ENCODE peak calls at places on chromosomes 11 and 22, in nine cellular contexts. M is HCT116, G is GM23248, V is neural progenitor cell, F is GM23338, L is SK-N-SH, I is OCI-LY7, E is PC-3, C is MM.1S. B is an unnamed sample.

GRCh38 chr11:3090096-3090901 is 33.1 kb upstream of the CARS1 start:
- DNase-seq in M (no peak), G (no peak), V (no peak), F (no peak), L (peak; percentile 31), I (no peak), E (no peak), C (no peak), B (no peak)

GRCh38 chr22:46373166-46373565 is 37.7 kb downstream of the TRMU start:
- DNase-seq in M (no peak), G (no peak), V (no peak), F (no peak), L (no peak), I (no peak), E (no peak), C (no peak), B (no peak)

GRCh38 chr11:113974741-113975470 is at the start of gene HTR3A:
- DNase-seq in M (peak; percentile 69), G (no peak), V (peak; percentile 78), F (peak; percentile 80), L (peak; percentile 43), I (no peak), E (peak; percentile 52), C (no peak), B (peak; percentile 78)

GRCh38 chr11:43833657-43834073 is 47.0 kb upstream of the ALKBH3 start:
- DNase-seq in M (no peak), G (peak; percentile 20), V (no peak), F (no peak), L (peak; percentile 35), I (no peak), E (peak; percentile 15), C (no peak), B (peak; percentile 64)

GRCh38 chr11:45847908-45848316 is 637 bp downstream of the CRY2 start:
- DNase-seq in M (no peak), G (peak; percentile 82), V (peak; percentile 71), F (peak; percentile 85), L (peak; percentile 52), I (peak; percentile 69), E (peak; percentile 35), C (peak; percentile 55), B (peak; percentile 83)

GRCh38 chr11:46333129-46333947 is 13.9 kb upstream of the DGKZ start:
- DNase-seq in M (no peak), G (peak; percentile 48), V (peak; percentile 61), F (peak; percentile 73), L (peak; percentile 77), I (no peak), E (no peak), C (no peak), B (no peak)

GRCh38 chr11:46242961-46243795 is 34.3 kb upstream of the CREB3L1 start:
- DNase-seq in M (peak; percentile 91), G (peak; percentile 96), V (peak; percentile 97), F (peak; percentile 96), L (peak; percentile 98), I (peak; percentile 95), E (peak; percentile 91), C (peak; percentile 87), B (peak; percentile 96)

GRCh38 chr11:92552942-92553341 is 328.3 kb downstream of the FAT3 start:
- DNase-seq in M (no peak), G (peak; percentile 37), V (no peak), F (no peak), L (no peak), I (no peak), E (peak; percentile 42), C (peak; percentile 8), B (no peak)

GRCh38 chr11:46520971-46521745 is 72.7 kb downstream of the AMBRA1 start:
- DNase-seq in M (no peak), G (peak; percentile 56), V (no peak), F (peak; percentile 34), L (no peak), I (no peak), E (peak; percentile 65), C (no peak), B (no peak)

GRCh38 chr11:76629853-76630599 is 40.5 kb downstream of the LRRC32 start:
- DNase-seq in M (no peak), G (peak; percentile 53), V (no peak), F (peak; percentile 37), L (no peak), I (no peak), E (no peak), C (no peak), B (peak; percentile 52)

GRCh38 chr11:57248780-57249383 is 11.8 kb upstream of the APLNR start:
- DNase-seq in M (peak; percentile 27), G (peak; percentile 89), V (peak; percentile 89), F (peak; percentile 90), L (peak; percentile 82), I (peak; percentile 49), E (peak; percentile 69), C (peak; percentile 20), B (peak; percentile 85)

GRCh38 chr11:118275184-118275583 is 11.1 kb upstream of the MPZL2 start:
- DNase-seq in M (no peak), G (no peak), V (no peak), F (no peak), L (no peak), I (no peak), E (peak; percentile 94), C (no peak), B (no peak)

GRCh38 chr11:118272001-118272400 is 7.9 kb upstream of the MPZL2 start:
- DNase-seq in M (no peak), G (no peak), V (no peak), F (no peak), L (no peak), I (no peak), E (no peak), C (no peak), B (no peak)

GRCh38 chr11:118276422-118276821 is 12.3 kb upstream of the MPZL2 start:
- DNase-seq in M (no peak), G (no peak), V (no peak), F (no peak), L (no peak), I (no peak), E (no peak), C (no peak), B (no peak)

GRCh38 chr11:118277312-118277711 is 13.2 kb upstream of the MPZL2 start:
- DNase-seq in M (peak; percentile 44), G (peak; percentile 36), V (no peak), F (peak; percentile 17), L (no peak), I (peak; percentile 41), E (peak; percentile 93), C (no peak), B (no peak)

GRCh38 chr11:118274184-118274583 is 10.1 kb upstream of the MPZL2 start:
- DNase-seq in M (no peak), G (no peak), V (no peak), F (no peak), L (no peak), I (no peak), E (peak; percentile 20), C (no peak), B (no peak)
- H3K27ac ChIP-seq in M (no peak overlapping the region), G (no peak overlapping the region), V (no peak overlapping the region), F (no peak overlapping the region), L (no peak overlapping the region), I (no peak overlapping the region), E (no peak overlapping the region), C (no peak overlapping the region), B (no peak overlapping the region)

GRCh38 chr11:41334007-41334933 is 125.2 kb downstream of the LRRC4C start:
- DNase-seq in M (no peak), G (no peak), V (no peak), F (no peak), L (no peak), I (no peak), E (no peak), C (no peak), B (no peak)

DNA sequence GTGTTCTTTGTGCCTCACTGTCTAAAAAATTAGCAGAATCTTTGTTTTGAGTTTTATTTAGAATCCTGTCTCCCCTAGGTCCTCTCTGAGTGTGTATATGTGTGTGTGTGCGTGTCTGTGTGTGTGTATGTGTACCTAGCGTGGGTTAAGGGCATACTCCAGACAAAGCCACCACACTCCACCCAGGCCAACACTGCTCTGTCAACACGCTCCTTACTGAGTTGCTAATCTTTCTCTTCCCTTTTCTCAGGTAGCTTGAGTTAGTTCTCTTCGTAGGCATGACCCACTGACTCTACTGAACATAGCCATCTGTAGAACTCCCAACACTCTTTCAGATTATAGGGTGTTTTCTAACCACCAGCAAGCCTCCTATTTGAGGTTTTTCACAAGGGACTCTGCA is 131.1 kb downstream of the LRRC4C start:
- DNase-seq in M (no peak), G (no peak), V (no peak), F (no peak), L (no peak), I (no peak), E (no peak), C (no peak), B (no peak)
- TF ChIP-seq EZH2phosphoT487 in M (no peak), G (no peak), V (no peak), F (no peak), L (no peak), I (no peak), E (no peak), C (no peak), B (no peak)

GRCh38 chr22:40631925-40632324 is 4.6 kb downstream of the MRTFA start:
- DNase-seq in M (no peak), G (no peak), V (peak; percentile 50), F (no peak), L (no peak), I (no peak), E (no peak), C (no peak), B (no peak)
- H3K27ac ChIP-seq in M (no peak overlapping the region), G (no peak overlapping the region), V (no peak overlapping the region), F (no peak overlapping the region), L (no peak overlapping the region), I (no peak overlapping the region), E (no peak overlapping the region), C (no peak overlapping the region), B (no peak overlapping the region)

DNA sequence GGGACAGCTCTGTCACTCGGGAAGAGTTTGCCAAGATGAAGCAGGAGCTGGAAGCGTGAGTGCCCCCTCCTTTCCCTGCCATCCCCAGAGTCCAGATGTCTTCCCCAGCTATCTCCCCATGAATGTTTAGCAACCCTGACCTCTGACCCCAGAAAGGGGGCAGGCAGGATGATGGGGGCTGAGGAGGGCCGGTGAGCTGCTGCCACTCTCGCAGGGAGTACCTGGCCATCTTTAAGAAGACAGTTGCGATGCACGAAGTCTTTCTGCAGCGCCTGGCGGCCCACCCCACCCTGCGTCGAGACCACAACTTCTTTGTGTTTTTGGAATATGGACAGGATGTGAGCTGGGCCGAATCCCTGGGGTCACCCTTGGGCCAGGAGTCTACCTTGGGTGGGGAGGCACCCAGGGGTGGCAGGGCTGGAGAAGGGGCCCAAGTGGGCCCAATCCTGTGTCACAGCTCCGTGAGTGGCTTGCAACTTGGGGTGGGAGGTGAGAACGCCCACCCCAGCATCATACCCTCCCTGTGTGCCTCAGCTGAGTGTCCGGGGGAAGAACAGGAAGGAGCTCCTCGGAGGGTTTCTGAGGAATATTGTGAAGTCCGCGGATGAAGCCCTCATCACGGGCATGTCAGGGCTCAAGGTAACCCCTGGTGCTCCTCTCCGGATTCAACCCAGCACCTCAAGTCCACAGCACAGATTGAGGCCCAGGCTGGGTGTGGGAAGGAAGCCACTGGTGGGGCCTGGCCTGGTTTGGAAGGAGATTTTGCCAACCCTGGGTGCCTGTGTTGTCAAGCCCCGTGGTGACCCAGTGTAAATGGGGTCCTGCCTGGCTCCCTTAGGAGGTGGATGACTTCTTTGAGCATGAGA is 7.5 kb downstream of the CFL1 start:
- DNase-seq in M (no peak), G (no peak), V (no peak), F (no peak), L (peak; percentile 35), I (no peak), E (no peak), C (no peak), B (peak; percentile 7)
- TF ChIP-seq EZH2phosphoT487 in M (no peak), G (no peak), V (no peak), F (no peak), L (no peak), I (no peak), E (no peak), C (no peak), B (no peak)